ENCODE peak calls at places on chromosomes 4 and X, in nine cellular contexts. Q is retinal pigment epithelial cell; M is astrocyte of the hippocampus; K is stimulated activated CD8-positive, alpha-beta memory T cell treated with anti-CD3 and anti-CD28 coated beads, Interleukin-4, amount 100 ng/mL, for 1 hour; H is NCI-H226; U is stimulated activated CD4-positive, alpha-beta T cell treated with anti-CD3 and anti-CD28 coated beads, Interleukin-2, amount 100 ng/mL, for 24 hours; R is caudate nucleus; G is fibroblast of pulmonary artery; V is activated naive CD4-positive, alpha-beta T cell. L is an unnamed sample.

GRCh38 chrX:136104936-136105335 is 42.4 kb upstream of the FHL1 start:
- DNase-seq in K (no peak), G (no peak), R (no peak), Q (no peak), H (no peak), M (no peak), U (no peak), V (no peak), L (no peak)

GRCh38 chr4:84498203-84499026 is 677 bp downstream of the NKX6-1 start:
- DNase-seq in V (no peak), Q (no peak), H (no peak), M (peak), R (no peak), K (no peak), U (peak), G (peak), L (no peak)

GRCh38 chr4:137960371-137961050 is 281.6 kb downstream of the SLC7A11 start:
- DNase-seq in R (no peak), K (no peak), M (peak), U (no peak), Q (no peak), V (no peak), G (peak), H (peak), L (no peak)

GRCh38 chrX:19046343-19047215 is 62.7 kb upstream of the PHKA2 start:
- DNase-seq in R (no peak), Q (no peak), G (no peak), V (no peak), H (peak), M (peak), K (no peak), U (no peak), L (no peak)

GRCh38 chr4:137526681-137527080 is 5.6 kb downstream of the PCDH18 start:
- DNase-seq in H (no peak), Q (no peak), V (no peak), U (no peak), R (no peak), M (no peak), G (no peak), K (no peak), L (no peak)

GRCh38 chr4:112453321-112453720 is 62.7 kb downstream of the NEUROG2 start:
- DNase-seq in V (no peak), H (no peak), K (no peak), U (no peak), M (no peak), R (no peak), G (no peak), Q (no peak), L (no peak)

GRCh38 chr4:25814323-25814722 is 48.5 kb downstream of the SEL1L3 start:
- DNase-seq in U (no peak), G (peak), H (peak), V (no peak), Q (no peak), R (no peak), K (no peak), M (peak), L (no peak)

GRCh38 chr4:114976901-114977300 is 136.5 kb downstream of the NDST4 start:
- DNase-seq in Q (no peak), U (no peak), R (no peak), M (no peak), G (no peak), K (no peak), V (no peak), H (no peak), L (no peak)

GRCh38 chr4:17055788-17056187 is 157.3 kb upstream of the LDB2 start:
- DNase-seq in R (no peak), M (no peak), Q (no peak), H (peak), U (no peak), V (no peak), K (no peak), G (peak), L (no peak)

GRCh38 chrX:151537572-151537971 is 25.9 kb upstream of the PASD1 start:
- DNase-seq in V (no peak), K (no peak), U (no peak), Q (no peak), M (no peak), R (no peak), H (no peak), G (no peak), L (no peak)